ENCODE peak calls at places on chromosomes 16 and 17, in seven cellular contexts. V is GM12878, O is GM23338, B is fibroblast of lung, D is MM.1S, N is HCT116, H is GM23248. J is an unnamed sample.

GRCh38 chr17:34584805-34585416 is 5.5 kb downstream of the TMEM132E start:
- DNase-seq in V (no peak), O (peak; percentile 48), B (peak; percentile 14), D (peak; percentile 36), N (no peak), H (peak; percentile 49), J (no peak)

GRCh38 chr16:86963600-86964575 is 353.3 kb downstream of the C16orf95 start:
- DNase-seq in V (no peak), O (no peak), B (no peak), D (no peak), N (no peak), H (no peak), J (no peak)

GRCh38 chr16:77002644-77003043 is 188.3 kb upstream of the MON1B start:
- DNase-seq in V (no peak), O (no peak), B (no peak), D (no peak), N (no peak), H (no peak), J (no peak)

GRCh38 chr17:28478940-28479615 is 5.6 kb downstream of the SLC13A2 start:
- DNase-seq in V (no peak), O (no peak), B (no peak), D (no peak), N (no peak), H (peak; percentile 30), J (no peak)

GRCh38 chr17:17933775-17934174 is 38.4 kb downstream of the TOM1L2 start:
- DNase-seq in V (no peak), O (no peak), B (peak; percentile 77), D (no peak), N (no peak), H (peak; percentile 74), J (no peak)

GRCh38 chr17:76333673-76334505 is 19.8 kb downstream of the PRPSAP1 start:
- DNase-seq in V (no peak), O (no peak), B (no peak), D (no peak), N (no peak), H (no peak), J (no peak)

GRCh38 chr16:70421473-70422311 is 17.2 kb downstream of the ST3GAL2 start:
- DNase-seq in V (no peak), O (no peak), B (no peak), D (no peak), N (no peak), H (no peak), J (no peak)

GRCh38 chr17:28985950-28986713 is 19.7 kb downstream of the SEZ6 start:
- DNase-seq in V (no peak), O (peak; percentile 86), B (no peak), D (no peak), N (no peak), H (no peak), J (no peak)

GRCh38 chr17:65145743-65146142 is 8.6 kb downstream of the RGS9 start:
- DNase-seq in V (no peak), O (no peak), B (no peak), D (no peak), N (no peak), H (no peak), J (no peak)

GRCh38 chr17:50203589-50204345 is 2.3 kb upstream of the COL1A1 start:
- DNase-seq in V (no peak), O (no peak), B (peak; percentile 99), D (no peak), N (no peak), H (peak; percentile 99), J (no peak)

GRCh38 chr17:37770631-37771518 is 26.0 kb upstream of the HNF1B start:
- DNase-seq in V (no peak), O (peak; percentile 85), B (peak; percentile 51), D (peak; percentile 37), N (peak; percentile 44), H (peak; percentile 75), J (peak; percentile 37)

GRCh38 chr17:1197781-1198490 is 18.2 kb upstream of the ABR start:
- DNase-seq in V (peak; percentile 97), O (no peak), B (peak; percentile 21), D (no peak), N (no peak), H (peak; percentile 13), J (no peak)

GRCh38 chr16:75246504-75247205 is 4.8 kb downstream of the BCAR1 start:
- DNase-seq in V (no peak), O (no peak), B (peak; percentile 88), D (no peak), N (no peak), H (no peak), J (no peak)

GRCh38 chr17:10836966-10837599 is 804 bp downstream of the PIRT start:
- DNase-seq in V (no peak), O (no peak), B (no peak), D (no peak), N (no peak), H (no peak), J (no peak)

GRCh38 chr17:31558748-31559646 is 167.5 kb downstream of the RAB11FIP4 start:
- DNase-seq in V (no peak), O (peak; percentile 82), B (peak; percentile 76), D (peak; percentile 71), N (peak; percentile 42), H (peak; percentile 93), J (peak; percentile 67)

GRCh38 chr16:80437707-80438106 is 103.1 kb upstream of the DYNLRB2 start:
- DNase-seq in V (no peak), O (peak; percentile 51), B (no peak), D (no peak), N (no peak), H (no peak), J (no peak)

GRCh38 chr16:56594292-56594619 is 4.9 kb downstream of the MT3 start:
- DNase-seq in V (no peak), O (no peak), B (no peak), D (no peak), N (no peak), H (no peak), J (no peak)

GRCh38 chr16:23905027-23905426 is 69.2 kb downstream of the PRKCB start:
- DNase-seq in V (no peak), O (peak; percentile 86), B (peak; percentile 62), D (no peak), N (no peak), H (peak; percentile 88), J (peak; percentile 8)

GRCh38 chr16:79097090-79097489 is 503.4 kb downstream of the MAF start:
- DNase-seq in V (no peak), O (no peak), B (no peak), D (no peak), N (no peak), H (no peak), J (no peak)

GRCh38 chr16:48054881-48055601 is 100.8 kb downstream of the ABCC12 start:
- DNase-seq in V (no peak), O (peak; percentile 85), B (peak; percentile 64), D (peak; percentile 19), N (peak; percentile 35), H (peak; percentile 81), J (no peak)

GRCh38 chr17:7503521-7503920 is 19.4 kb downstream of the POLR2A start:
- DNase-seq in V (no peak), O (no peak), B (no peak), D (no peak), N (no peak), H (no peak), J (no peak)
- H4K20me1 ChIP-seq in V (no peaks in the 10 kb centered on the region), O (peaks cover 8% of the 10 kb centered on the region), B (no peaks in the 10 kb centered on the region), D (no peaks in the 10 kb centered on the region), N (peaks cover 3% of the 10 kb centered on the region), H (no peaks in the 10 kb centered on the region), J (no peaks in the 10 kb centered on the region)

GRCh38 chr17:57701121-57701520 is 44.0 kb downstream of the CCDC182 start:
- DNase-seq in V (no peak), O (no peak), B (no peak), D (no peak), N (no peak), H (no peak), J (no peak)
- TF ChIP-seq EZH2 in V (no peak), O (no peak), B (no peak), D (no peak), N (no peak), H (no peak), J (no peak)

DNA sequence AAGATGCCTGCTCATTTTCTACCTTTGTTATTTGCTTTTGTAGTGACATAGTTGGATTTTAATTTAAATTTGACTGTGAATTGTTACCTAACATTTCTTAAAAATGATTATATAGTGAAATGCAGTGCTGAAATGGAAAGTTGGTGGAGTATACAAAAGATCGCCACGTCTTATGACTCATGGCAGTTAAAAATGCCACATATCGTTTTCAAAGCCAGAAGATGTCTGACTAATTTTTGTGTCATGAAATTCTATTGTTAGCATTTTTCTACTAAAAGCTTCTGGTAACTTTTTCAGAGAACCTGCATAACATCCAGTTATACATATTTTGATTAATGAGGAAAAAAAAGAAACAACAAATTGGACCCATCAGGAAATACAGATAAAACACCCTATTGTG is 20.6 kb downstream of the MAP2K4 start:
- DNase-seq in V (no peak), O (no peak), B (peak; percentile 85), D (no peak), N (peak; percentile 71), H (peak; percentile 91), J (no peak)
- H4K20me1 ChIP-seq in V (no peaks in the 10 kb centered on the region), O (peaks cover 6% of the 10 kb centered on the region), B (no peaks in the 10 kb centered on the region), D (no peaks in the 10 kb centered on the region), N (peaks cover 11% of the 10 kb centered on the region), H (peaks cover 43% of the 10 kb centered on the region), J (peaks cover 6% of the 10 kb centered on the region)

DNA sequence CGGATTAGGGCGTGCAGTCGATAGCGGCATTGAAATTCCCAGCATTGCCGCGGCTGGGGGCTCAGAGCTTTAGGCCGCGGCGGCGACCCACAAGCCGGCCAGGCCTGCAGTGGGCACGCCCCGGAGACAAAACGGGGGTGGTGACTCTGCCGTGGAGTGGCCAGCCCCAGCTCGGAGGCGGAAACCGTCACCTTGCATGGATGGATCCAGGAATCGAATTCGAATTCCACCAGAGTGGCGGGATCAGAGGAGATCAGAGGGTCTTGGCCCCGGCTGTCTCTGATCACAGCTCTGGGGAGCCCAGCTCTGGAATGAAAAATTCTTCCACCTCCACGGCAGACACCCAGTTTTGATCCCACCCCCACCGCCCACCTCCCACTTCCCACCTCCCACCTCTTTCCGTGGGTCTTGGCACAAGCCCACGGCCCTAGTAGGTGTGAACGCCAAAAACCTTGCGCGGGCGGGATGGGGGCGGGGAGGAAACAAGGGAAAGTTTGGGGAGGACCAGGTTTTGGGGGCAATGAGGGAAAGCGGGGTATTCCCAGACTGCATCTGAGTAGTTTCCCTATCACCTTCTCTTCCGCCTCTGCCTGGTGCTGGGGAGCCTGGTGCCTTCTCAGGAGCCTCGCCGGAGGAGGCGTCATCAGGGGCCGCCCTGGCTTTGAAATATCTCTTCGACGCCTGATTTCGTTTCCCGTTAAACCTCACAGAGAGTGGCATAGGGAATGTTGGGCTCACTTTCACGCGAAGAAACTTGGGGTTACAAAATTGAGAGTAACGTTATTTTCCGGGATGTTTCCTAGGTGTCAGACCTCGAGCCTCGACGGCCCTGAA is 1.4 kb upstream of the IRX3 start:
- DNase-seq in V (no peak), O (peak; percentile 30), B (no peak), D (no peak), N (no peak), H (peak; percentile 24), J (no peak)
- TF ChIP-seq EZH2 in V (no peak), O (peak; percentile 97), B (no peak), D (no peak), N (no peak), H (no peak), J (no peak)

DNA sequence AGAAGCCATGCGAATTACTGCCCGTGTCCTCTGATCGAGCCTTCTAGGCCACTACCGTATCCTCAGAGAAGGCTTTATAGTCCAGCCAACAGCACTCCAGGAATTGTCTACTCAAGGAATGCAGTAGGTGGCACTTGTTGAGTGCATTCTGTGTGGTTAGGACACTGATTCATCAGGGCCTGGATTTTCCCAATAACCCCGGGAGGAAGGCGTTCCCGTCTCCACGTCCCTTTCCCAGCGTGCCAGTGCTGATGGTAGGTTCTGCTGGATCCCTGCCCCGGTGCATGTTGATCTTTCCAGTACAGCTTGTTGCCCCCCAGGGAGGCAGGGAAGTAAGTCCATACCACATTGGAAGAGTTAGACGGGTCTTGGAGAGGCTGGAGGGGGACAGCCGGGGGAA is 122.2 kb downstream of the RPTOR start:
- DNase-seq in V (no peak), O (no peak), B (peak; percentile 34), D (no peak), N (no peak), H (no peak), J (no peak)
- H4K20me1 ChIP-seq in V (no peaks in the 10 kb centered on the region), O (peaks cover 11% of the 10 kb centered on the region), B (no peaks in the 10 kb centered on the region), D (no peaks in the 10 kb centered on the region), N (peaks cover 19% of the 10 kb centered on the region), H (no peaks in the 10 kb centered on the region), J (peaks cover 10% of the 10 kb centered on the region)